ENCODE peak calls at places on chromosomes 12 and 14, in ten cellular contexts. I is psoas muscle; Q is GM10248; E is stimulated activated CD8-positive, alpha-beta memory T cell treated with anti-CD3 and anti-CD28 coated beads, Interleukin-15, amount 100 ng/mL, for 4 hours; C is stimulated activated CD4-positive, alpha-beta T cell treated with anti-CD3 and anti-CD28 coated beads, Interleukin-12 subunit alpha, Interleukin-12 subunit beta, amount 100 ng/mL, for 4 hours; Y is AG09319; D is endothelial cell of umbilical vein; T is M059J; V is Karpas-422; L is Panc1. H is an unnamed sample.

GRCh38 chr12:53060721-53061276 is 10.9 kb downstream of the TNS2 start:
- DNase-seq in E (no peak), I (peak; percentile 43), Q (no peak), Y (no peak), L (no peak), C (no peak), D (peak; percentile 24), V (no peak), T (no peak), H (no peak)

GRCh38 chr12:39395866-39396265 is 47.1 kb downstream of the KIF21A start:
- DNase-seq in V (no peak), I (no peak), D (no peak), C (no peak), L (no peak), Y (no peak), E (no peak), Q (no peak), T (no peak), H (no peak)

GRCh38 chr12:129610601-129611120 is 293.2 kb downstream of the TMEM132D start:
- DNase-seq in V (no peak), Y (no peak), D (no peak), I (no peak), Q (no peak), E (no peak), T (no peak), L (no peak), C (no peak), H (no peak)

GRCh38 chr12:43057561-43057960 is 468.0 kb upstream of the PRICKLE1 start:
- DNase-seq in I (no peak), Y (no peak), Q (no peak), V (no peak), L (no peak), E (no peak), D (no peak), C (no peak), T (peak; percentile 13), H (no peak)

GRCh38 chr12:130351331-130351730 is 13.6 kb downstream of the PIWIL1 start:
- DNase-seq in D (no peak), C (no peak), V (no peak), T (no peak), Q (no peak), I (no peak), E (no peak), Y (no peak), L (no peak), H (no peak)

GRCh38 chr12:92338671-92339070 is 193.0 kb upstream of the BTG1 start:
- DNase-seq in C (no peak), V (no peak), T (no peak), Q (no peak), L (no peak), E (no peak), I (no peak), Y (no peak), D (peak; percentile 57), H (no peak)

GRCh38 chr12:71746983-71747611 is 7.6 kb upstream of the RAB21 start:
- DNase-seq in E (peak; percentile 17), L (no peak), T (peak; percentile 56), Q (peak; percentile 49), D (peak; percentile 66), C (peak; percentile 10), Y (peak; percentile 40), V (peak; percentile 87), I (no peak), H (no peak)

GRCh38 chr14:103641181-103641580 is 12.2 kb downstream of the KLC1 start:
- DNase-seq in L (no peak), E (no peak), V (no peak), D (no peak), I (no peak), Y (no peak), T (peak; percentile 89), Q (no peak), C (no peak), H (no peak)

GRCh38 chr14:67516679-67517078 is 16.4 kb upstream of the PLEKHH1 start:
- DNase-seq in D (no peak), V (peak; percentile 67), Y (no peak), I (no peak), Q (no peak), T (no peak), C (no peak), E (no peak), L (no peak), H (no peak)

H was measured in progenitor cell of endocrine pancreas.